ENCODE peak calls at places on chromosomes 7 and 10, in four cellular contexts. One of them, this sample, is unnamed. For H3K9me3 and H3K36me3, the result is how much of the 10 kb centered on the place peaks cover.

GRCh38 chr10:60399343-60399742 is 9.7 kb upstream of the ANK3 start:
- DNase-seq in PC-9: no peak
- DNase-seq in HepG2: no peak
- DNase-seq in hepatocyte: no peak
- DNase-seq in this sample: no peak

GRCh38 chr7:40604601-40605438 is 470.0 kb downstream of the SUGCT start:
- DNase-seq in hepatocyte: peak
- DNase-seq in HepG2: peak
- DNase-seq in PC-9: no peak
- DNase-seq in this sample: peak

GRCh38 chr7:117810642-117811512 is 62.4 kb downstream of the CTTNBP2 start:
- DNase-seq in HepG2: no peak
- DNase-seq in PC-9: no peak
- DNase-seq in hepatocyte: no peak
- DNase-seq in this sample: no peak

GRCh38 chr7:20223356-20223755 is 6.2 kb upstream of the MACC1 start:
- DNase-seq in hepatocyte: no peak
- DNase-seq in PC-9: no peak
- DNase-seq in HepG2: no peak
- DNase-seq in this sample: no peak

GRCh38 chr7:81004098-81004497 is 85.2 kb upstream of the SEMA3C start:
- DNase-seq in hepatocyte: no peak
- DNase-seq in HepG2: no peak
- DNase-seq in PC-9: no peak
- DNase-seq in this sample: no peak

GRCh38 chr7:19970514-19970913 is 197.1 kb upstream of the TMEM196 start:
- DNase-seq in HepG2: no peak
- DNase-seq in PC-9: no peak
- DNase-seq in hepatocyte: no peak
- DNase-seq in this sample: no peak

GRCh38 chr10:133276435-133277201 is at the start of gene ADAM8:
- DNase-seq in HepG2: no peak
- DNase-seq in PC-9: peak
- DNase-seq in hepatocyte: peak
- DNase-seq in this sample: no peak

GRCh38 chr7:24395512-24395911 is 111.5 kb downstream of the NPY start:
- DNase-seq in PC-9: no peak
- DNase-seq in HepG2: no peak
- DNase-seq in hepatocyte: no peak
- DNase-seq in this sample: no peak

GRCh38 chr10:100372415-100373297 is 25.6 kb downstream of the SCD start:
- DNase-seq in HepG2: no peak
- DNase-seq in hepatocyte: no peak
- DNase-seq in PC-9: no peak
- DNase-seq in this sample: no peak

GRCh38 chr10:55398463-55398862 is 597.4 kb upstream of the PCDH15 start:
- DNase-seq in hepatocyte: no peak
- DNase-seq in PC-9: no peak
- DNase-seq in HepG2: no peak
- DNase-seq in this sample: no peak

GRCh38 chr7:129434846-129435318 is 650 bp downstream of the STRIP2 start:
- DNase-seq in hepatocyte: peak
- DNase-seq in PC-9: peak
- DNase-seq in HepG2: peak
- DNase-seq in this sample: no peak

GRCh38 chr10:132382231-132382922 is 14.6 kb upstream of the PWWP2B start:
- DNase-seq in hepatocyte: no peak
- DNase-seq in HepG2: no peak
- DNase-seq in PC-9: no peak
- DNase-seq in this sample: no peak

GRCh38 chr7:103343758-103344452 is 662 bp downstream of the DNAJC2 start:
- DNase-seq in hepatocyte: peak
- DNase-seq in PC-9: peak
- DNase-seq in HepG2: peak
- DNase-seq in this sample: peak

GRCh38 chr10:21985541-21985940 is 18.0 kb downstream of the DNAJC1 start:
- DNase-seq in hepatocyte: no peak
- DNase-seq in HepG2: no peak
- DNase-seq in PC-9: no peak
- DNase-seq in this sample: no peak

GRCh38 chr7:108114117-108114841 is 15.9 kb downstream of the LAMB4 start:
- DNase-seq in hepatocyte: peak
- DNase-seq in HepG2: peak
- DNase-seq in PC-9: peak
- DNase-seq in this sample: peak

GRCh38 chr7:117871778-117872538 is 1.3 kb downstream of the CTTNBP2 start:
- DNase-seq in PC-9: no peak
- DNase-seq in HepG2: no peak
- DNase-seq in hepatocyte: peak
- DNase-seq in this sample: peak

DNA sequence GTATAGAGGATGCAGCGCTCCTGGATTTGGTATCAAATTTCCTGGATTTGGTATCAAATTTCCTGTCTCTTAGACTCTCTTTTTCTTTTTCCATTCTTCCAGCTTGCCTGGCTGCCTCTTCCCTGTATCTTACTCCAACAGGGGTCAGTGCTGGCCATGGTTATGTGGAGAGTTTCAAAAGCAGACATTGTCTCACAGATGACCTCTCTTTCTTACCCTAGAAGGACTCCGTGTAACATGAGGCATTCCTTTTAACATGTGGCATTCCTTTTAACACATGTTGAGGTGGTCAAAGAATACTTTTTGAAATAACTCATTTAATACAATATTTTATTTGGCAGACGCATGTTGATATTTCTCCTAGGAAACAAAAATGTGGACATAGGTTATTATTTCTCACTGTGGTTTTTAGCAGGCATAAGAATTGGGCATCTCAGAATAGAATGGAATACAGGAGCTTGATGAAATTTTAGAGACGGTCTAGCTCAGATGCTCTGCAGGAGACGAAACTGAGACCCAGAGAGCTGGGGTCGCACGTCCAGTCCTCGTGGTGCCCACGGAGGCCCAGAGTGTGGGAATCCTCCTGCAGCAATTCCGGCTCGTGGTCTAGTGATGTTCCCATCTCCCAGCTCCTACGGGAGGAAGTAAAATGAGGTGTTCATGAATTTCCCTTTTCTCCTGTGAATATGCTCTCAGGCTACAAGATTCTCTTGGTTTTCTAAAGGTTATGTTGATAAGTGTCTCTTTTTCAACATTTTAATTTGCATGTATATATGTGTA is 59.6 kb upstream of the PITRM1 start:
- DNase-seq in hepatocyte: no peak
- DNase-seq in HepG2: no peak
- DNase-seq in PC-9: no peak
- DNase-seq in this sample: no peak
- TF ChIP-seq EZH2 in hepatocyte: no peak
- TF ChIP-seq EZH2 in HepG2: no peak
- TF ChIP-seq EZH2 in PC-9: no peak
- TF ChIP-seq EZH2 in this sample: no peak

GRCh38 chr10:71125749-71126107 is 86.6 kb upstream of the UNC5B start:
- DNase-seq in PC-9: no peak
- DNase-seq in HepG2: no peak
- DNase-seq in hepatocyte: peak
- DNase-seq in this sample: no peak

GRCh38 chr10:71124921-71125748 is 87.2 kb upstream of the UNC5B start:
- DNase-seq in PC-9: no peak
- DNase-seq in hepatocyte: no peak
- DNase-seq in HepG2: no peak
- DNase-seq in this sample: no peak

GRCh38 chr10:71127019-71127534 is 85.3 kb upstream of the UNC5B start:
- DNase-seq in hepatocyte: peak
- DNase-seq in PC-9: no peak
- DNase-seq in HepG2: no peak
- DNase-seq in this sample: no peak

GRCh38 chr10:71126432-71126831 is 85.9 kb upstream of the UNC5B start:
- DNase-seq in PC-9: no peak
- DNase-seq in HepG2: no peak
- DNase-seq in hepatocyte: peak
- DNase-seq in this sample: no peak

DNA sequence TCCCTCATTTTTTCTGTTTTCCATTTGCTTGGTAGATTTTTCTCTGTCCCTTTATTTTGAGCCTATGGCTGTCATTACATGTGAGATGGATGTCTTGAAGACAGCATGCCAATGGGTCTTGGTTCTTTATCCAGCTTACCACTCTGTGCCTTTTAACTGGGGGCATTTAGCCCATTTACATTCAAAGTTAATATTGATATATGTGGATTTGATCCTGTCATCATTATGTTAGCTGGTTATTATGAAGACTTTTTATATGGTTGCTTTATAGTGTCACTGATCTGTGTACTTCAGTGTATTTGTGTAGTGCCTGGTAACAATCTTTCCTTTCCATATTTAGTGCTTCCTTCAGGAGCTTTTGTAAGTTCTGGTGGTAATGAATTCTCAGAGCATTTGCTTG is 89.3 kb upstream of the UNC5B start:
- DNase-seq in hepatocyte: no peak
- DNase-seq in HepG2: no peak
- DNase-seq in PC-9: no peak
- DNase-seq in this sample: no peak
- H3K9me3 ChIP-seq in hepatocyte: under half
- H3K9me3 ChIP-seq in HepG2: under half
- H3K9me3 ChIP-seq in PC-9: under half
- H3K9me3 ChIP-seq in this sample: under half

GRCh38 chr10:51747211-51747610 is 47.8 kb upstream of the CSTF2T start:
- DNase-seq in HepG2: no peak
- DNase-seq in hepatocyte: no peak
- DNase-seq in PC-9: no peak
- DNase-seq in this sample: no peak
- H3K36me3 ChIP-seq in HepG2: under half
- H3K36me3 ChIP-seq in hepatocyte: under half
- H3K36me3 ChIP-seq in PC-9: under half
- H3K36me3 ChIP-seq in this sample: under half

GRCh38 chr7:101814996-101815825 is 2.2 kb upstream of the CUX1 start:
- DNase-seq in PC-9: peak
- DNase-seq in hepatocyte: peak
- DNase-seq in HepG2: no peak
- DNase-seq in this sample: peak
- TF ChIP-seq EZH2 in PC-9: no peak
- TF ChIP-seq EZH2 in hepatocyte: no peak
- TF ChIP-seq EZH2 in HepG2: no peak
- TF ChIP-seq EZH2 in this sample: no peak

GRCh38 chr7:138369797-138370196 is 90.3 kb upstream of the TRIM24 start:
- DNase-seq in PC-9: no peak
- DNase-seq in HepG2: no peak
- DNase-seq in hepatocyte: no peak
- DNase-seq in this sample: no peak

GRCh38 chr7:138374119-138374693 is 85.9 kb upstream of the TRIM24 start:
- DNase-seq in hepatocyte: no peak
- DNase-seq in HepG2: no peak
- DNase-seq in PC-9: no peak
- DNase-seq in this sample: no peak

DNA sequence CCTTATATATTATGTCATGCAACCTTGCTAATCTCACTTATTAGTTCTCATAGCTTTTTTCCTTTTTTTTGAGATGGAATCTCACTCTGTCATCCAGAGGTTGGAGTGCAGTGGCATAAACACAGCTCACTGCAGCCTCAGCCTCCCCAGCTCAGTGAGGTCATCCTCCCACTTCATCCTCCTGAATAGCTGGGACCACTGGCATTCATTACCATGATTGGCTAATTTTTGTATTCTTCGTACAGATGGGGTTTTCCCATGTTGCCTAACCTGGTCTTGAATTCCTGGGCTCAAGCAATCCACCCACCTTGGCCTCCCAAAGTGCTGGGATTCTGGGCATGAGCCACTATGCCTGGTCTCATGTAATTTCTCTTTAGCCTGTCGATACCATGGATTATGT is 89.1 kb upstream of the TRIM24 start:
- DNase-seq in PC-9: no peak
- DNase-seq in hepatocyte: no peak
- DNase-seq in HepG2: no peak
- DNase-seq in this sample: no peak
- H3K9me3 ChIP-seq in PC-9: under half
- H3K9me3 ChIP-seq in hepatocyte: under half
- H3K9me3 ChIP-seq in HepG2: under half
- H3K9me3 ChIP-seq in this sample: under half

DNA sequence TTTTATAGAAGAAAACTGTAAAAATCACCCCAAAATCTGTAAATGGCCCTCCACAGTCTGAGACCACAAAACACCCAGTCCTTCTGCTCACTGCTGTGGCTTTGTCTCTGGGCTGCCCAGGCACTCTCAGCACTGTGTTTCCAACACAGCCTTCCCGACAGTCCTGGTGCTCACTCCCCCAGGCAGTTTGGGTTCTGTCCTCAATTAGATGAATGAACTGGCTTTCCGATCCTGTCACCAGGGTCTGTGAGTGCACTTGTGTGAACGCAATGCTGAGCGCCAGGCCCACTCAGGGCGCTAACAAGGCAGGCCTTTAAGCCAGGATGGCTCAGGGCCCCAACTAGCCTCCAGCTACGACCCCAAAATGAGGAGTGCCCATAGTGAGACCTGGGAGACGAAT is 3.3 kb downstream of the MAD1L1 start:
- DNase-seq in PC-9: no peak
- DNase-seq in HepG2: no peak
- DNase-seq in hepatocyte: no peak
- DNase-seq in this sample: no peak
- H3K36me3 ChIP-seq in PC-9: under half
- H3K36me3 ChIP-seq in HepG2: under half
- H3K36me3 ChIP-seq in hepatocyte: under half
- H3K36me3 ChIP-seq in this sample: under half

This sample was measured in A673.